ENCODE peak calls at places on chromosome 11, in five cellular contexts. G is H9, N is IMR-90, K is neuronal stem cell, R is mesendoderm. T is an unnamed sample.

GRCh38 chr11:117356126-117356761 is 28.6 kb downstream of the CEP164 start:
- DNase-seq in K (no peak), R (peak; percentile 11), N (no peak), G (no peak), T (no peak)

GRCh38 chr11:59755701-59756495 is 722 bp downstream of the STX3 start:
- DNase-seq in K (peak; percentile 51), N (peak; percentile 63), R (peak; percentile 90), G (peak; percentile 71), T (peak; percentile 81)

GRCh38 chr11:103587951-103588788 is 448.3 kb upstream of the DDI1 start:
- DNase-seq in N (no peak), R (peak; percentile 67), G (no peak), K (no peak), T (no peak)

GRCh38 chr11:111528557-111528956 is 12.0 kb upstream of the LAYN start:
- DNase-seq in K (no peak), R (no peak), G (no peak), N (peak; percentile 24), T (no peak)

GRCh38 chr11:67316882-67317364 is 13.6 kb downstream of the SSH3 start:
- DNase-seq in R (no peak), N (peak; percentile 52), G (no peak), K (no peak), T (no peak)

GRCh38 chr11:121968638-121969037 is 147.4 kb downstream of the BLID start:
- DNase-seq in K (no peak), N (no peak), R (no peak), G (no peak), T (no peak)

GRCh38 chr11:132721526-132721925 is 810.8 kb downstream of the OPCML start:
- DNase-seq in G (no peak), N (no peak), R (no peak), K (no peak), T (no peak)

GRCh38 chr11:120134106-120134930 is 3.6 kb downstream of the TRIM29 start:
- DNase-seq in K (no peak), R (no peak), N (no peak), G (peak; percentile 18), T (no peak)

GRCh38 chr11:71949034-71949433 is 20.2 kb downstream of the RNF121 start:
- DNase-seq in N (no peak), K (no peak), G (no peak), R (no peak), T (no peak)

GRCh38 chr11:35239476-35240075 is 100.6 kb downstream of the CD44 start:
- DNase-seq in G (no peak), R (no peak), K (no peak), N (no peak), T (no peak)

GRCh38 chr11:122023614-122024250 is 92.3 kb downstream of the BLID start:
- DNase-seq in R (no peak), K (no peak), N (no peak), G (no peak), T (no peak)

GRCh38 chr11:102640946-102641345 is 15.8 kb upstream of the MMP20 start:
- DNase-seq in G (no peak), K (peak; percentile 36), N (no peak), R (no peak), T (no peak)

GRCh38 chr11:61730222-61730994 is 22.0 kb upstream of the MYRF start:
- DNase-seq in R (no peak), K (no peak), N (no peak), G (no peak), T (no peak)

GRCh38 chr11:34194576-34195335 is 89.3 kb downstream of the NAT10 start:
- DNase-seq in R (peak; percentile 63), N (peak; percentile 50), K (no peak), G (peak; percentile 57), T (no peak)

GRCh38 chr11:73226297-73227006 is 8.4 kb downstream of the P2RY2 start:
- DNase-seq in K (no peak), R (no peak), G (no peak), N (no peak), T (no peak)

GRCh38 chr11:120183701-120184141 is 27.1 kb upstream of the OAF start:
- DNase-seq in N (no peak), K (no peak), R (no peak), G (no peak), T (peak; percentile 23)

GRCh38 chr11:117535201-117535869 is 207.7 kb downstream of the CEP164 start:
- DNase-seq in K (no peak), N (no peak), G (no peak), R (no peak), T (no peak)

GRCh38 chr11:76761959-76762358 is 21.2 kb upstream of the TSKU start:
- DNase-seq in K (no peak), R (no peak), G (no peak), N (no peak), T (no peak)
- H3K79me1 ChIP-seq in K (no peaks in the 10 kb centered on the region), R (no peaks in the 10 kb centered on the region), G (no peaks in the 10 kb centered on the region), N (no peaks in the 10 kb centered on the region), T (no peaks in the 10 kb centered on the region)

GRCh38 chr11:65391007-65391406 is 4.6 kb downstream of the FRMD8 start:
- DNase-seq in R (peak; percentile 83), G (no peak), N (peak; percentile 37), K (no peak), T (no peak)
- H3K79me1 ChIP-seq in R (peaks cover 9% of the 10 kb centered on the region), G (no peaks in the 10 kb centered on the region), N (peaks cover 25% of the 10 kb centered on the region), K (peaks cover 8% of the 10 kb centered on the region), T (no peaks in the 10 kb centered on the region)

GRCh38 chr11:118629761-118630661 is 22.6 kb downstream of the PHLDB1 start:
- DNase-seq in K (no peak), N (no peak), R (no peak), G (no peak), T (no peak)
- H3K79me1 ChIP-seq in K (peaks cover 10% of the 10 kb centered on the region), N (peaks cover 42% of the 10 kb centered on the region), R (no peaks in the 10 kb centered on the region), G (no peaks in the 10 kb centered on the region), T (peaks cover 6% of the 10 kb centered on the region)

GRCh38 chr11:987671-988070 is 48.8 kb downstream of the MUC6 start:
- DNase-seq in K (no peak), R (no peak), N (no peak), G (no peak), T (no peak)
- H3K79me1 ChIP-seq in K (peaks cover 17% of the 10 kb centered on the region), R (peaks cover 1% of the 10 kb centered on the region), N (peaks cover 5% of the 10 kb centered on the region), G (no peaks in the 10 kb centered on the region), T (peaks cover 2% of the 10 kb centered on the region)

T was measured in H1.